ENCODE peak calls at places on chromosomes 16 and 17, in seven cellular contexts. Y is H1, Z is HCT116, G is K562, U is T47D, M is GM12878, Q is SK-N-SH. X is an unnamed sample.

GRCh38 chr17:9331512-9332163 is 244.0 kb downstream of the STX8 start:
- DNase-seq in M (no peak), Y (no peak), Q (no peak), U (no peak), Z (no peak), G (no peak), X (no peak)

GRCh38 chr16:424033-424622 is 1.3 kb upstream of the RAB11FIP3 start:
- DNase-seq in Q (no peak), Y (no peak), G (no peak), U (no peak), M (no peak), Z (no peak), X (peak)

GRCh38 chr16:88725609-88726407 is 19.5 kb downstream of the CTU2 start:
- DNase-seq in G (no peak), Y (no peak), Z (no peak), Q (peak), U (no peak), M (no peak), X (no peak)

GRCh38 chr17:49447603-49448325 is 33.1 kb upstream of the PHB1 start:
- DNase-seq in U (no peak), Q (no peak), Y (no peak), G (no peak), Z (no peak), M (no peak), X (no peak)

GRCh38 chr17:67575325-67575724 is 142.4 kb upstream of the NOL11 start:
- DNase-seq in U (no peak), G (no peak), Y (no peak), Q (no peak), Z (no peak), M (peak), X (peak)

GRCh38 chr16:86637744-86638143 is 59.4 kb downstream of the FOXL1 start:
- DNase-seq in U (no peak), M (no peak), Q (no peak), Z (no peak), Y (no peak), G (no peak), X (no peak)

GRCh38 chr16:85699628-85700027 is 10.9 kb upstream of the GINS2 start:
- DNase-seq in Y (no peak), Q (peak), Z (no peak), U (no peak), M (no peak), G (peak), X (no peak)

GRCh38 chr16:13883881-13884280 is 36.1 kb upstream of the ERCC4 start:
- DNase-seq in Y (no peak), G (no peak), U (no peak), Q (no peak), Z (no peak), M (no peak), X (no peak)

GRCh38 chr16:31519746-31520145 is 8.0 kb upstream of the AHSP start:
- DNase-seq in G (no peak), Y (no peak), Q (no peak), M (no peak), U (no peak), Z (no peak), X (no peak)

GRCh38 chr17:1107777-1108559 is 71.8 kb downstream of the ABR start:
- DNase-seq in G (no peak), U (no peak), M (no peak), Q (no peak), Z (no peak), Y (peak), X (no peak)

GRCh38 chr17:20944014-20944905 is 98.6 kb downstream of the USP22 start:
- DNase-seq in U (peak), Z (peak), M (no peak), Y (peak), G (no peak), Q (no peak), X (peak)

GRCh38 chr16:79943738-79944137 is 343.2 kb upstream of the MAF start:
- DNase-seq in U (no peak), Q (no peak), G (no peak), Z (no peak), Y (no peak), M (no peak), X (no peak)

GRCh38 chr17:82973456-82974135 is 105.8 kb upstream of the METRNL start:
- DNase-seq in Z (no peak), G (no peak), U (peak), M (no peak), Q (peak), Y (no peak), X (no peak)

GRCh38 chr17:32671891-32672290 is 185.1 kb downstream of the CDK5R1 start:
- DNase-seq in Y (no peak), M (no peak), U (no peak), G (no peak), Q (no peak), Z (no peak), X (no peak)

GRCh38 chr16:74230126-74230525 is 66.5 kb upstream of the PSMD7 start:
- DNase-seq in G (no peak), Z (no peak), M (no peak), Q (no peak), Y (no peak), U (no peak), X (no peak)

GRCh38 chr17:1643999-1644492 is 1.5 kb downstream of the SCARF1 start:
- DNase-seq in G (no peak), U (no peak), Z (no peak), Q (no peak), Y (no peak), M (no peak), X (no peak)

GRCh38 chr16:23296994-23297393 is 5.1 kb upstream of the SCNN1B start:
- DNase-seq in Z (peak), Q (peak), U (peak), M (no peak), G (peak), Y (peak), X (peak)

GRCh38 chr16:4790871-4791270 is 2.7 kb upstream of the SEPTIN12 start:
- DNase-seq in Z (no peak), Q (no peak), M (no peak), Y (no peak), G (no peak), U (no peak), X (no peak)

GRCh38 chr16:61042736-61043135 is 993.5 kb downstream of the CDH8 start:
- DNase-seq in Q (no peak), Y (no peak), G (no peak), Z (no peak), M (no peak), U (no peak), X (no peak)

GRCh38 chr17:8801135-8801840 is 2.1 kb upstream of the MFSD6L start:
- DNase-seq in G (no peak), Z (no peak), Y (peak), M (no peak), Q (no peak), U (no peak), X (no peak)

GRCh38 chr16:88650749-88651275 is at the start of gene CYBA:
- DNase-seq in Z (peak), U (no peak), Q (peak), G (peak), Y (peak), M (peak), X (peak)

GRCh38 chr16:49755291-49755611 is 100.7 kb downstream of the ZNF423 start:
- DNase-seq in U (peak), Z (peak), G (peak), Q (peak), Y (no peak), M (no peak), X (no peak)

GRCh38 chr17:47280072-47280811 is 26.6 kb downstream of the ITGB3 start:
- DNase-seq in M (no peak), G (peak), U (no peak), Y (no peak), Z (no peak), Q (no peak), X (no peak)

GRCh38 chr17:65292430-65292829 is 155.3 kb downstream of the RGS9 start:
- DNase-seq in M (no peak), Y (no peak), Q (no peak), G (no peak), U (no peak), Z (no peak), X (no peak)

GRCh38 chr16:52366997-52367396 is 179.9 kb downstream of the TOX3 start:
- DNase-seq in Y (no peak), Z (no peak), Q (no peak), U (no peak), G (no peak), M (no peak), X (no peak)

GRCh38 chr16:52364500-52364899 is 182.4 kb downstream of the TOX3 start:
- DNase-seq in G (no peak), U (no peak), Z (no peak), Y (no peak), Q (no peak), M (no peak), X (no peak)

GRCh38 chr16:52368899-52369298 is 178.0 kb downstream of the TOX3 start:
- DNase-seq in Q (no peak), U (no peak), M (no peak), G (no peak), Y (no peak), Z (no peak), X (no peak)

GRCh38 chr16:52357711-52358110 is 189.2 kb downstream of the TOX3 start:
- DNase-seq in U (no peak), Z (no peak), G (no peak), Q (no peak), Y (no peak), M (no peak), X (no peak)

GRCh38 chr16:52363082-52363481 is 183.9 kb downstream of the TOX3 start:
- DNase-seq in U (no peak), M (no peak), Y (no peak), Q (no peak), G (no peak), Z (no peak), X (no peak)
- TF ChIP-seq JUND in U (no peak), M (no peak), Y (no peak), Q (no peak), G (no peak), Z (no peak), X (no peak)

GRCh38 chr16:30185141-30185682 is 1.8 kb downstream of the CORO1A start:
- DNase-seq in M (no peak), Q (peak), G (peak), U (no peak), Y (peak), Z (no peak), X (no peak)
- TF ChIP-seq JUND in M (no peak), Q (no peak), G (no peak), U (no peak), Y (no peak), Z (no peak), X (no peak)

GRCh38 chr17:80116276-80116922 is 15.0 kb downstream of the GAA start:
- DNase-seq in M (no peak), Y (no peak), Q (no peak), G (no peak), U (no peak), Z (no peak), X (no peak)
- TF ChIP-seq JUND in M (no peak), Y (no peak), Q (no peak), G (no peak), U (no peak), Z (no peak), X (no peak)

DNA sequence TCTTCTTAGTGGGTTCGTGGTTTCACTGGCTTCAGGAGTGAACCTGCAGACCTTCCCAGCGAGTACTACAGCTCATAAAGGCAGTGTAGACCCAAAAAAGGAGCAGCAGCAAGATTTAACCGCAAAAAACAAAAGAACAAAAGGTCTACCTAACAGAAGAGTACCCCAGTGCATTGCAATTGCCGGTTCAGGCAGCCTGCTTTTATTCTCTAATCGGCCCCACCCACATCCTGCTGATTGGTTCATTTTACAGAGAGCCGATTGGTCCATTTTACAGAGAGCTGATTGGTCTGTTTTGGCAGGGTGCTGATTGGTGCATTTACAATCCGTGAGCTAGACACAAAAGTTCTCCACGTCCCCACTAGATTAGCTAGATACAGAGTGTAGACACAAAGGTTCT is 2.0 kb upstream of the ARRB2 start:
- DNase-seq in Q (no peak), G (no peak), M (no peak), Y (peak), Z (no peak), U (no peak), X (peak)
- TF ChIP-seq JUND in Q (no peak), G (no peak), M (no peak), Y (no peak), Z (no peak), U (no peak), X (no peak)

GRCh38 chr17:54220829-54221228 is 398.1 kb downstream of the KIF2B start:
- DNase-seq in Z (no peak), M (no peak), Y (no peak), G (no peak), U (no peak), Q (no peak), X (no peak)

DNA sequence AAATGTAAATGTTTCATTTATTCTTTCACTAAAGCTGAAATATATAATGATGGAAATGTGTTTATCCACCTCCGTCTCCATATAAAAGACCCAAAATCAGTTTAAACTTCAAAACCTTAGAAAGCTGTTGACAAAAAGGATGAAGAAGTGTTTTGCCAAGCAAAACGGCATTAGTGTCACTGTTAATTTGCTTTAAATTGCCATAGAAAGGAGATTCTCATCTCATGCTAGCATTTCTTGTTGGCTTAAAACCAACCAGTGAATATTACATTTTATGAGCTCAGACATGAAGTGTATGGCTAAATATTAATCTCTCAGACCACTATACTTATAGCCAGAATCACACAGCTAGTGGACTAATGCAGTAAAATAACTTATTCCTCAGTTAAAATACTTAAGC is 398.8 kb downstream of the KIF2B start:
- DNase-seq in M (no peak), U (no peak), Q (no peak), G (no peak), Y (no peak), Z (no peak), X (no peak)
- TF ChIP-seq JUND in M (no peak), U (no peak), Q (no peak), G (no peak), Y (no peak), Z (no peak), X (no peak)

X was measured in HepG2.